ENCODE peak calls at places on chromosomes 7 and 10, in five cellular contexts. T, V, Z, X and Q are unnamed samples.

GRCh38 chr10:34297551-34298370 is 517.3 kb downstream of the PARD3 start:
- DNase-seq in Z (no peak), V (no peak), X (no peak), T (no peak), Q (no peak)

GRCh38 chr10:128542659-128543058 is 416.4 kb upstream of the MKI67 start:
- DNase-seq in X (no peak), V (no peak), Z (no peak), T (no peak), Q (no peak)

GRCh38 chr10:74206727-74207126 is 55.7 kb downstream of the ADK start:
- DNase-seq in X (no peak), V (peak; percentile 72), Z (no peak), T (no peak), Q (no peak)

GRCh38 chr7:75715864-75716263 is 22.9 kb downstream of the HIP1 start:
- DNase-seq in X (no peak), T (no peak), V (no peak), Z (no peak), Q (no peak)

GRCh38 chr7:28389504-28390385 is 22.6 kb upstream of the CREB5 start:
- DNase-seq in V (peak; percentile 66), X (no peak), T (no peak), Z (no peak), Q (peak; percentile 82)

GRCh38 chr7:106139253-106140251 is 27.4 kb upstream of the SYPL1 start:
- DNase-seq in Z (no peak), X (no peak), V (no peak), T (no peak), Q (no peak)

GRCh38 chr7:31816810-31817209 is 129.8 kb downstream of the PPP1R17 start:
- DNase-seq in X (no peak), T (no peak), V (no peak), Z (no peak), Q (no peak)

GRCh38 chr10:84783386-84783785 is 455.0 kb downstream of the CCSER2 start:
- DNase-seq in X (no peak), V (no peak), T (no peak), Z (no peak), Q (peak; percentile 22)

GRCh38 chr10:37734971-37735370 is 122.4 kb downstream of the ZNF248 start:
- DNase-seq in X (no peak), T (no peak), Z (no peak), V (no peak), Q (no peak)